ENCODE peak calls at places on chromosomes 3 and 15, in five cellular contexts. H, T, N, Q and F are unnamed samples.

GRCh38 chr3:133509482-133509881 is 64.0 kb upstream of the CDV3 start:
- DNase-seq in H (no peak), T (no peak), N (no peak), Q (no peak), F (no peak)

GRCh38 chr3:195113074-195113473 is 157.9 kb downstream of the XXYLT1 start:
- DNase-seq in H (no peak), T (no peak), N (no peak), Q (no peak), F (no peak)

GRCh38 chr15:82999905-83000671 is 11.4 kb downstream of the C15orf40 start:
- DNase-seq in H (no peak), T (peak; percentile 20), N (peak; percentile 52), Q (peak; percentile 75), F (peak; percentile 57)

GRCh38 chr3:134803051-134803505 is 8.0 kb downstream of the EPHB1 start:
- DNase-seq in H (no peak), T (peak; percentile 82), N (no peak), Q (no peak), F (no peak)

GRCh38 chr3:194255252-194256039 is 95.7 kb downstream of the CPN2 start:
- DNase-seq in H (peak; percentile 82), T (peak; percentile 96), N (no peak), Q (no peak), F (no peak)

GRCh38 chr15:86165263-86166204 is 85.9 kb downstream of the AGBL1 start:
- DNase-seq in H (no peak), T (no peak), N (no peak), Q (no peak), F (no peak)

GRCh38 chr15:76973362-76973743 is 21.6 kb upstream of the PSTPIP1 start:
- DNase-seq in H (no peak), T (peak; percentile 40), N (no peak), Q (peak; percentile 92), F (no peak)

GRCh38 chr3:51559266-51559907 is 20.9 kb downstream of the RAD54L2 start:
- DNase-seq in H (no peak), T (no peak), N (peak; percentile 60), Q (no peak), F (no peak)

GRCh38 chr3:52428151-52429005 is 16.5 kb downstream of the SEMA3G start:
- DNase-seq in H (peak; percentile 50), T (peak; percentile 52), N (peak; percentile 70), Q (peak; percentile 75), F (peak; percentile 71)

DNA sequence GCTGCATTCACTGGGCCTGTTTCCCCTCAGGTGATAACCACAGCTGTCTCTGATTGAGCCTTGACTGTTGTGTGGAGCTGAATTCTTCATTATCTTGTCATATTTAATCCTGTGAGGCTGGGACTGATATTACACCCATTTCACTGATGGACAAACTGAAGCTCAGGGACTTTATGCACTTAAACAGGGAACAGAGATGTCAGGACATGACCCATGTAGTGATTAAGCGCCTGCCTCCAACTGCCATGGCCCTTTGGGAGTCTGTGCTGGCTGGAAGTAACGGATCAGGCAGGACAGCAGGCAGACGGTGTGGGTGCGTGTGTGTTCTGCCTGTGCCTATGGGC is 7.5 kb downstream of the GNAI2 start:
- DNase-seq in H (no peak), T (no peak), N (no peak), Q (no peak), F (no peak)
- H3K36me3 ChIP-seq in H (peaks cover 4% of the 10 kb centered on the region), T (peaks cover 75% of the 10 kb centered on the region), N (peaks cover 13% of the 10 kb centered on the region), Q (no peaks in the 10 kb centered on the region), F (peaks cover 11% of the 10 kb centered on the region)

DNA sequence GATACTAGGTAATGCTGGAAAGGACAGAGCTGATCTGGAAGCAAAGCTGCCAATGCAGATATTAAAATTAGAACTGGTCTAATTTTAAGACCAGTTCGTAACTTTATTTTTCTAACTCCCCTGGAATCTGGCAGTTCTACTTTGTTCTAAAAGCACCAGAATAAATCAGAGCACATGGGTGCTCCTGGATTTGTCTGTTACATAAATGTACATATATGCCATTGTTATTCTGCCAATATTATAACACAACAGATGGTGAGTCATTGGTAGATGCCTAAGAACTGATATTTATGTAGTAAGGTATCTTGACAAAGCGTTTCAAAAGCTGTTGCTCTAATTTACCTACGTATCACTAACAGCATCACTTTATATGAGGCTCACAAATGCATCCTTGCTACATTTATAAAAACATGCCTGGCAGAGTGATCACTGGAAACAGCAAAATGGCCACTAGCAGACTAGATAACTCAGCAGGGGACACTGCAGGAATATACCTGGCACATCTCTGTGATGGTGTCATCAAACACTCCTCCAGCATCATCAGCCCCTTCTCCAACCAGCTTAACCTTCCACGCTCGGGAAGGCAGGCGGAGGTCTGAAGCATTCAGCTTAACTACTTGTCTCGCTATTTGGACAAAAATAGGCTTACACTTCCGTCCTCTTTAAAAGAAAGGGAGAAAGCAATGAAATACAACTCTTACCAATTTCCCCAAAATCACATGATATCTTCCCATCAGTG is 26.2 kb downstream of the FBXL22 start:
- DNase-seq in H (no peak), T (no peak), N (no peak), Q (no peak), F (peak; percentile 10)
- H3K36me3 ChIP-seq in H (peaks cover 76% of the 10 kb centered on the region), T (peaks cover 60% of the 10 kb centered on the region), N (peaks cover 37% of the 10 kb centered on the region), Q (peaks cover 12% of the 10 kb centered on the region), F (peaks cover 6% of the 10 kb centered on the region)

GRCh38 chr3:183774631-183775030 is 50.7 kb downstream of the MAP6D1 start:
- DNase-seq in H (no peak), T (no peak), N (peak; percentile 65), Q (no peak), F (no peak)
- H3K36me3 ChIP-seq in H (peaks cover 70% of the 10 kb centered on the region), T (peaks cover 78% of the 10 kb centered on the region), N (peaks cover 57% of the 10 kb centered on the region), Q (peaks cover 53% of the 10 kb centered on the region), F (peaks cover 12% of the 10 kb centered on the region)

DNA sequence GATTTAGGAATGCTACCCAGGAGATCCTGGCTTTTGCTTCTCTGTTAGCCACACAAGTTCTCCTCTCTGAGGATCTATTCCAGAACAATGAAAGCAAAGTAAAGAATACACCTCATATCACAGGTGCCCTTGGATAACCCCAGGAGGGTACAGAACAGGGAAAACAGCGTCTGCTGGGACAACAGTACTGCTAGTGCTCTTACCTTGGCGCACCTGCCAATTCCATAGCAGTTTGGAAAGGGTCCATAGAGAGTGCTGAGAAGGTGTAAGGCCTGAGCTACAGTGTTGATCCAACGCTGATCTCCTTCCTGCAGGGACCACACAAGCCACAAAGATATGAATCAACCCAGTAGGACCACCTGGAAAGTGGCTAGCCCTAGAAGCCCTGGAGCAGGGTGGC is 12.9 kb upstream of the PRC1 start:
- DNase-seq in H (no peak), T (no peak), N (no peak), Q (no peak), F (no peak)
- H3K36me3 ChIP-seq in H (peaks cover 93% of the 10 kb centered on the region), T (peaks cover 63% of the 10 kb centered on the region), N (peaks cover 45% of the 10 kb centered on the region), Q (peaks cover 5% of the 10 kb centered on the region), F (peaks cover 33% of the 10 kb centered on the region)